ENCODE peak calls at places on chromosomes 16 and 17, in four cellular contexts. G is fibroblast of lung, X is upper lobe of right lung, D is HCT116. M is an unnamed sample.

GRCh38 chr16:78198299-78198698 is 98.8 kb downstream of the WWOX start:
- DNase-seq in D (no peak), X (no peak), G (no peak), M (no peak)

GRCh38 chr17:79939755-79940154 is 95.9 kb downstream of the TBC1D16 start:
- DNase-seq in G (no peak), X (no peak), D (no peak), M (no peak)

GRCh38 chr17:28760987-28761562 is 17.3 kb downstream of the TRAF4 start:
- DNase-seq in X (peak; percentile 89), G (peak; percentile 60), D (no peak), M (no peak)

GRCh38 chr16:87407511-87408112 is 15.5 kb downstream of the MAP1LC3B start:
- DNase-seq in D (peak; percentile 100), G (peak; percentile 85), X (peak; percentile 87), M (no peak)

GRCh38 chr16:52825882-52826281 is 226.8 kb downstream of the CHD9NB start:
- DNase-seq in G (peak; percentile 10), D (no peak), X (no peak), M (no peak)

GRCh38 chr17:69141802-69142472 is at the start of gene ABCA6:
- DNase-seq in X (no peak), G (peak; percentile 25), D (no peak), M (no peak)

GRCh38 chr16:17431012-17431411 is 39.7 kb downstream of the XYLT1 start:
- DNase-seq in G (peak; percentile 65), D (no peak), X (no peak), M (no peak)

GRCh38 chr16:74297296-74297665 is 667 bp downstream of the PSMD7 start:
- DNase-seq in X (no peak), D (no peak), G (peak; percentile 16), M (no peak)

GRCh38 chr17:3980381-3980975 is 16.2 kb upstream of the ATP2A3 start:
- DNase-seq in D (no peak), G (no peak), X (no peak), M (no peak)

GRCh38 chr17:48330877-48331276 is 99.1 kb downstream of the SKAP1 start:
- DNase-seq in G (no peak), X (no peak), D (no peak), M (no peak)

GRCh38 chr17:2263183-2263954 is 40.2 kb downstream of the SMG6 start:
- DNase-seq in X (no peak), D (no peak), G (peak; percentile 70), M (no peak)

GRCh38 chr17:70564006-70564620 is 394.8 kb downstream of the KCNJ2 start:
- DNase-seq in X (no peak), G (peak; percentile 55), D (no peak), M (no peak)

GRCh38 chr17:2137342-2138098 is 82.6 kb downstream of the HIC1 start:
- DNase-seq in G (peak; percentile 92), X (no peak), D (peak; percentile 34), M (no peak)

GRCh38 chr17:45106582-45106981 is 25.7 kb downstream of the PLCD3 start:
- DNase-seq in X (no peak), D (no peak), G (no peak), M (no peak)

GRCh38 chr17:45108051-45108450 is 24.3 kb downstream of the PLCD3 start:
- DNase-seq in G (no peak), D (no peak), X (no peak), M (no peak)

GRCh38 chr17:45110676-45111611 is 21.4 kb downstream of the PLCD3 start:
- DNase-seq in G (peak; percentile 65), X (no peak), D (no peak), M (no peak)

GRCh38 chr17:45107286-45107685 is 25.0 kb downstream of the PLCD3 start:
- DNase-seq in G (no peak), X (no peak), D (no peak), M (no peak)

DNA sequence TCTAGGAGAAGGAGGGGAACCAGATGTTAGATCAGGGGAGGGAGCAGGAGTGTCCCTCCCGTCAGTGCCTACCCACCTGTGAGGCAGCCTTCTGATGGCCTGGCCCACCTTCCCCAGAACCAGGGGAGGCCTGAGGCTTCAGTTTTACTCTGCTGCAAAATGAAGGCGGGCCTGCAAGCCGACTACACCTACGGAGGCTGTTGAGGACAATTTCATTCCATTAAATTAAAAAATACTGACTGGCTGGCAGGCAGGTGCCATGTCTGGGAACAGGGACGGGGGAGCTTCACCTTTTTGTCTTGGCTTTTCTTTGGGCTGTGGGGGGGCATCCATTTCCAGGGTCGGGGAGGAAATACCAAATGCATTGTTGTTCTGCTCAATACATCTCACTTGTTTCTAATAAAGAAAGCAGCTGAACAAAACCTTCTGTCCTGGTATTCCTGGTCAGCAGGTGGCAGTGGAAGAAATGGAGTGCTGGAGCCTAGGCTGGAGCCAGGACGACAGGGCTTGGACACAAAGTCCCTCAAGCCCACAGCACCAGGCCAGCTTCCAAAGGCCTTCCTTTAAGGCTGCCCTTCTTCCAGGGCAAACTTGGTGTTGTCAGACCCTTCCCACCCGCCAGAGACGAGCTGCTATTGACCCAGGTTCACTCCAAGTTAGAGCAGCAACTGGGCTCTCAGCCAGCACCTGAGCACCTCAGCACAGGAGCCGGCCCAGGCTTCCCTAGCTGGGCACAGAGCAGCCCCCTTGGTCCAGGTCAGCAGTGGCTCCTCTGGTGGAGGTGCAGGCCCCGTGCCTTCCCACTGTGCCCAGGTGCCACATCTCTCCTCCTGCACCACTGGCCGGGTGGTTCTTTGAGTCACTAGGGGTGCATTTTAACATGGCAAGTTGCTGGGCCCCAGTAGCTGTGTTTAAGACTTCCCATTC is 23.5 kb downstream of the PLCD3 start:
- DNase-seq in G (no peak), X (no peak), D (no peak), M (no peak)
- TF ChIP-seq CTCF in G (no peak), X (no peak), D (peak; percentile 22), M (peak; percentile 7)

GRCh38 chr17:78109489-78109761 is 19.1 kb downstream of the TMC6 start:
- DNase-seq in D (no peak), G (no peak), X (no peak), M (no peak)

GRCh38 chr17:78112508-78113471 is 15.8 kb downstream of the TMC6 start:
- DNase-seq in X (peak; percentile 89), D (peak; percentile 33), G (peak; percentile 20), M (no peak)

GRCh38 chr17:78111727-78112507 is 16.6 kb downstream of the TMC6 start:
- DNase-seq in D (no peak), G (no peak), X (no peak), M (no peak)

GRCh38 chr17:78110363-78111011 is 18.1 kb downstream of the TMC6 start:
- DNase-seq in D (no peak), G (no peak), X (no peak), M (no peak)

DNA sequence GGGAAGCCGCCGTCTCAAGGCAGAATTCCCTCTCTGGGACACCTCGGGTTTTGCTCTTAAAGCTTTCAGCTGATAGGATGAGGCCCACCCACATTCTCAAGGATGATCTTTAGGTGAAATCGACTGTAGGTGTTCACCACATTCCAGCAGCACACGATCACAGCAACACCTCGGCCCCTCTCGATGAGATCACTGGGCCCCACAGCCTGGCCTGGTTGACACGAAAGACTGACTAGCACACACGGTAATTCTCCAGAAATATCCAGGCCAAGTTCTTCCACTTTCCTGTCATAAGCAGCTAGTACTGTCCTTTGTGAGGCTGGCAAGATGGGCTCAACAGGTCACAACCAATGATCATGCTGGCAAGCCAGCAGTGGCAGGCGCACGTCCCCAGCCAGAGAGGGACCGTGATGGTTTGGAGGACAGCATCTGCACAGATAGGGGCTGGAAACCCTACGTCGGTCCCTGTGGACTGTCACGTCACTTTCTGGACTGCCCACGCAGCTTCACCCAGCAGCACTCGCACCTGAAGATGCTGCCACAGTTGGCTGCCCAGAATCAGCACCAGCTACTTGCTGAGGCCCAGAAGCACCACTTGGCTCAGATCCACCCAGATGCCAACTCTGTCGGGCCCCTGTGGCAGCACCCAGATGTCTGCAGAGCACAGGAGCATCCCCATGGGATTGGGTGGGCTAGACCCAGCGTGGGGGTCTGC is 17.4 kb downstream of the TMC6 start:
- DNase-seq in D (no peak), X (no peak), G (no peak), M (no peak)
- H3K27ac ChIP-seq in D (no peak overlapping the region), X (no peak overlapping the region), G (no peak overlapping the region), M (no peak overlapping the region)

GRCh38 chr17:51325471-51325870 is 65.1 kb downstream of the UTP18 start:
- DNase-seq in G (no peak), D (no peak), X (no peak), M (no peak)

GRCh38 chr17:51319186-51319585 is 58.8 kb downstream of the UTP18 start:
- DNase-seq in D (no peak), X (no peak), G (no peak), M (no peak)

DNA sequence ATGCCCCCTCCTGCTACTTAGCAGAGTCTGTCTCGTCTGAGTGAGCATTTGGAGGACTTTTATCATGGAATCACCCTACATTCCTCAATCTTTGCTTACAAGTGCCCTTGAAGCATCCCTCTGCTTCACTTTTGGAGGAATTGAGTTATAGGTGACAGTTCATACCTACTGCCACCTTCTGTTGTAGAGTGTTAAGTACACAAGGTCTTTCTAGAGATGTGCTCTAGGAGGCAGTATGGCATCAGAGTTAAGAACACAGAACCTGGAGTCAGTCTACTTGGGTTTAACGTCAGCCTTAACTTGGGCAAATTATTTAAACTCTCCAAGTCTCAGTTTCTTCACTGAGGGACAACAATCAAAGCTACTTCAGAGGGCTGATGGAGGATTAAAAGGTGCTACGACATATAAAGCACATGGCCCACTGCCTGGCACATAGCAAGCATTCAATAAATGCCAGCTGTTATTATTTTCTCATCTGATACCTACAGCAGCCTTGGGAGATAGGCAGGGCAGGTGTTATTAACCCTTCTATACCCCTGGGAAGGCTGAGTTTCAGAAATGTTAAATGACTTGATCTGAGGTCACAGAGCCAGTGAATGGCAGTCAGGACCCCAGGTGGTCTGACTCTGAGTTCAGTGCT is 62.2 kb downstream of the UTP18 start:
- DNase-seq in D (peak; percentile 61), G (peak; percentile 10), X (no peak), M (no peak)
- TF ChIP-seq CTCF in D (peak; percentile 94), G (peak; percentile 37), X (peak; percentile 14), M (peak; percentile 21)

GRCh38 chr16:8949536-8950418 is 13.9 kb downstream of the USP7 start:
- DNase-seq in D (no peak), X (no peak), G (peak; percentile 42), M (no peak)
- H3K27ac ChIP-seq in D (no peak overlapping the region), X (no peak overlapping the region), G (no peak overlapping the region), M (no peak overlapping the region)

DNA sequence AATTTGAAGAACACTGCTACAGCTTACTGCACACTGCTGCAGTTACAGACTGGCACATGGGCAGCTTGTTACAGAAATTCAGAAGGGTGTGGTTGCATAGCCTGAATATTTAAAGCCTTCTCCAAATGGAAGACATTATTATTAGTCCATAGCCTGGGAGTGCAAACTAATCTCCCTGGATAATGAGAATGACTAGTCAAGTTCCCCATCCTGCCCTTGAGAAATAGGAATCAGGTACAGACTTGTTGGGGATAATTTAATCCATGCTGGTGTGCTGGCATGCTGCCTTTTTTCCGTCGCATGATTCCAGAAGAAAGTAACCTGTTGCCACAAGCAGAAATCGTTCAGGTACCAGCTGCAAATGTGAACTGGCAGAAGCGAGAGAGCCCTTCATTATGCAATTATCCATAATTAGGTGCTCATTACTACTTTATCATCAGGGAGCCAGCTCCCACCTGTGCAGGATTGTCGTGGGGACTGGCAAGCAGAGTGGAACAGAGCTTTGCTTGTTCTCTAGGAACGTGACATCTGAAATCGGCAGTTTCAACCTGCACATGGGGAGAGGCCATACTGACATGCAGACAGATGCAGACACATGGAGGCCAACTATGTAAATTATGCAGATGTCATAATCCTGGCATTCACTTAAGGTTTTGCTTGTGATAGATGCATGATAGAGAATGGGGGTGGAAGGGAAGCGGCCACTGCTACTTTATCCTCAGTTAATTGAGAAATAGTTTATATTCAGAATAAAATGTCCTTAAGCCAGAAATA is 419.4 kb downstream of the PMP22 start:
- DNase-seq in X (no peak), G (no peak), D (no peak), M (no peak)
- TF ChIP-seq CTCF in X (no peak), G (no peak), D (no peak), M (no peak)